ENCODE peak calls at places on chromosomes 13 and 19, in eight cellular contexts. One of them, this sample, is unnamed. For H3K4me1, the result is how much of the 10 kb centered on the place peaks cover.

GRCh38 chr19:40279120-40279551 is 6.0 kb downstream of the AKT2 start:
- DNase-seq in tibial artery: peak
- DNase-seq in BE2C: no peak
- DNase-seq in upper lobe of left lung: no peak
- DNase-seq in IMR-90: peak
- DNase-seq in left lung: no peak
- DNase-seq in psoas muscle: peak
- DNase-seq in Panc1: no peak
- DNase-seq in this sample: peak

GRCh38 chr19:48571378-48572162 is 19.6 kb downstream of the SULT2B1 start:
- DNase-seq in IMR-90: no peak
- DNase-seq in left lung: no peak
- DNase-seq in tibial artery: no peak
- DNase-seq in BE2C: no peak
- DNase-seq in psoas muscle: no peak
- DNase-seq in upper lobe of left lung: no peak
- DNase-seq in Panc1: no peak
- DNase-seq in this sample: no peak

GRCh38 chr13:32125221-32125621 is 93.6 kb downstream of the FRY start:
- DNase-seq in tibial artery: no peak
- DNase-seq in IMR-90: peak
- DNase-seq in BE2C: no peak
- DNase-seq in left lung: no peak
- DNase-seq in upper lobe of left lung: no peak
- DNase-seq in psoas muscle: no peak
- DNase-seq in Panc1: no peak
- DNase-seq in this sample: no peak

GRCh38 chr13:102870677-102871415 is 25.0 kb downstream of the ERCC5 start:
- DNase-seq in left lung: peak
- DNase-seq in BE2C: peak
- DNase-seq in IMR-90: peak
- DNase-seq in tibial artery: no peak
- DNase-seq in psoas muscle: peak
- DNase-seq in upper lobe of left lung: peak
- DNase-seq in Panc1: no peak
- DNase-seq in this sample: peak

GRCh38 chr19:48772503-48772953 is 17.2 kb downstream of the FGF21 start:
- DNase-seq in BE2C: no peak
- DNase-seq in IMR-90: no peak
- DNase-seq in upper lobe of left lung: no peak
- DNase-seq in Panc1: no peak
- DNase-seq in psoas muscle: peak
- DNase-seq in left lung: peak
- DNase-seq in tibial artery: no peak
- DNase-seq in this sample: no peak

GRCh38 chr13:38685974-38686571 is 804 bp upstream of the FREM2 start:
- DNase-seq in BE2C: no peak
- DNase-seq in tibial artery: no peak
- DNase-seq in left lung: peak
- DNase-seq in IMR-90: no peak
- DNase-seq in psoas muscle: no peak
- DNase-seq in Panc1: no peak
- DNase-seq in upper lobe of left lung: peak
- DNase-seq in this sample: peak

GRCh38 chr13:28492527-28493367 is 2.2 kb downstream of the FLT1 start:
- DNase-seq in BE2C: no peak
- DNase-seq in Panc1: no peak
- DNase-seq in upper lobe of left lung: no peak
- DNase-seq in psoas muscle: no peak
- DNase-seq in left lung: no peak
- DNase-seq in IMR-90: no peak
- DNase-seq in tibial artery: no peak
- DNase-seq in this sample: no peak

GRCh38 chr19:43425567-43426392 is 11.1 kb downstream of the TEX101 start:
- DNase-seq in left lung: no peak
- DNase-seq in Panc1: no peak
- DNase-seq in upper lobe of left lung: no peak
- DNase-seq in tibial artery: no peak
- DNase-seq in BE2C: no peak
- DNase-seq in IMR-90: peak
- DNase-seq in psoas muscle: no peak
- DNase-seq in this sample: peak

GRCh38 chr13:51015973-51016372 is 95.1 kb downstream of the C13orf42 start:
- DNase-seq in psoas muscle: no peak
- DNase-seq in Panc1: no peak
- DNase-seq in BE2C: no peak
- DNase-seq in IMR-90: no peak
- DNase-seq in tibial artery: no peak
- DNase-seq in upper lobe of left lung: no peak
- DNase-seq in left lung: no peak
- DNase-seq in this sample: no peak

GRCh38 chr19:6639439-6639838 is 30.5 kb downstream of the TNFSF14 start:
- DNase-seq in IMR-90: no peak
- DNase-seq in psoas muscle: no peak
- DNase-seq in BE2C: no peak
- DNase-seq in Panc1: peak
- DNase-seq in upper lobe of left lung: no peak
- DNase-seq in left lung: no peak
- DNase-seq in tibial artery: no peak
- DNase-seq in this sample: no peak

GRCh38 chr19:1807695-1808394 is 4.2 kb downstream of the ATP8B3 start:
- DNase-seq in upper lobe of left lung: peak
- DNase-seq in psoas muscle: no peak
- DNase-seq in left lung: peak
- DNase-seq in BE2C: peak
- DNase-seq in Panc1: no peak
- DNase-seq in IMR-90: no peak
- DNase-seq in tibial artery: no peak
- DNase-seq in this sample: peak

GRCh38 chr19:10864538-10864899 is 6.8 kb upstream of the CARM1 start:
- DNase-seq in psoas muscle: peak
- DNase-seq in upper lobe of left lung: no peak
- DNase-seq in Panc1: peak
- DNase-seq in left lung: peak
- DNase-seq in tibial artery: peak
- DNase-seq in IMR-90: peak
- DNase-seq in BE2C: peak
- DNase-seq in this sample: peak

GRCh38 chr13:34864650-34865049 is 77.4 kb upstream of the NBEA start:
- DNase-seq in psoas muscle: no peak
- DNase-seq in BE2C: no peak
- DNase-seq in Panc1: no peak
- DNase-seq in left lung: no peak
- DNase-seq in IMR-90: no peak
- DNase-seq in upper lobe of left lung: no peak
- DNase-seq in tibial artery: no peak
- DNase-seq in this sample: no peak

DNA sequence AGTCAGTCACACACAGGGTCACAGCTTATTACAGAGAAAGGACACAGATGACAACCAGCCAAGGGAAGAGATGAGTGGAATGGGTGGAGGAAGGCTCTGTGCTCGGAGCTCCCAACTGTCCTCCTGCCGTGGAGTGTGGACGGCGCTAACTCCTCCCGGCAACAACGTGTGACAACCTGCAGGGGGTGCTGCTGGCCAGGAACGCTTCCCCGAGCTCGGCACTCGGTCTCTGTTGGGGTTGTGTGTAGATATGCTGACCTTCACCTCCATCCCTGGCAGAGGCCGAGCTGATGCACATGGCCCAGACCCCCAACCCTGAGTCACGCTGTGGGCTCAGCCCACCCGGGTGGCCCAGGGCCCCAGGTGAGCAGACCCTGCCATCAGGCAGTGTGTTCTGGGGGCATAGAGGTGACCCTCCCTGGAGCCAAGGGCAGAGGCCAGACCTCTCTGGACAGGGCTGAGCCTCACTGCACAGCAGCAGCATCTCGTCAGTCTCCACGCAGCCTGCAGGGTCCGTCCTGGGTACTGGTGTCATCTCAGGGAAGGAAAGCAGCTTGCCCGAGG is 14.1 kb downstream of the ZNF444 start:
- DNase-seq in upper lobe of left lung: peak
- DNase-seq in psoas muscle: no peak
- DNase-seq in tibial artery: no peak
- DNase-seq in left lung: no peak
- DNase-seq in BE2C: peak
- DNase-seq in IMR-90: no peak
- DNase-seq in Panc1: no peak
- DNase-seq in this sample: no peak
- TF ChIP-seq CTCF in upper lobe of left lung: peak
- TF ChIP-seq CTCF in psoas muscle: peak
- TF ChIP-seq CTCF in tibial artery: no peak
- TF ChIP-seq CTCF in left lung: peak
- TF ChIP-seq CTCF in BE2C: peak
- TF ChIP-seq CTCF in IMR-90: peak
- TF ChIP-seq CTCF in Panc1: no peak
- TF ChIP-seq CTCF in this sample: no peak

GRCh38 chr19:49807888-49808675 is 5.0 kb downstream of the FUZ start:
- DNase-seq in psoas muscle: no peak
- DNase-seq in tibial artery: no peak
- DNase-seq in left lung: no peak
- DNase-seq in IMR-90: no peak
- DNase-seq in upper lobe of left lung: no peak
- DNase-seq in BE2C: no peak
- DNase-seq in Panc1: no peak
- DNase-seq in this sample: peak

GRCh38 chr19:49811328-49811727 is 1.8 kb downstream of the FUZ start:
- DNase-seq in IMR-90: no peak
- DNase-seq in upper lobe of left lung: no peak
- DNase-seq in Panc1: no peak
- DNase-seq in left lung: no peak
- DNase-seq in BE2C: no peak
- DNase-seq in psoas muscle: no peak
- DNase-seq in tibial artery: no peak
- DNase-seq in this sample: no peak

GRCh38 chr19:49809155-49809986 is 3.7 kb downstream of the FUZ start:
- DNase-seq in tibial artery: peak
- DNase-seq in psoas muscle: peak
- DNase-seq in upper lobe of left lung: peak
- DNase-seq in left lung: peak
- DNase-seq in Panc1: no peak
- DNase-seq in BE2C: peak
- DNase-seq in IMR-90: no peak
- DNase-seq in this sample: peak

GRCh38 chr19:49808762-49809154 is 4.3 kb downstream of the FUZ start:
- DNase-seq in left lung: peak
- DNase-seq in tibial artery: peak
- DNase-seq in Panc1: no peak
- DNase-seq in BE2C: peak
- DNase-seq in upper lobe of left lung: peak
- DNase-seq in psoas muscle: peak
- DNase-seq in IMR-90: peak
- DNase-seq in this sample: peak

GRCh38 chr19:49809987-49810389 is 3.1 kb downstream of the FUZ start:
- DNase-seq in upper lobe of left lung: no peak
- DNase-seq in IMR-90: no peak
- DNase-seq in tibial artery: no peak
- DNase-seq in left lung: no peak
- DNase-seq in BE2C: no peak
- DNase-seq in psoas muscle: no peak
- DNase-seq in Panc1: no peak
- DNase-seq in this sample: no peak
- H3K4me3 ChIP-seq in upper lobe of left lung: peak
- H3K4me3 ChIP-seq in IMR-90: no peak
- H3K4me3 ChIP-seq in tibial artery: peak
- H3K4me3 ChIP-seq in left lung: no peak
- H3K4me3 ChIP-seq in BE2C: no peak
- H3K4me3 ChIP-seq in psoas muscle: peak
- H3K4me3 ChIP-seq in Panc1: no peak
- H3K4me3 ChIP-seq in this sample: no peak

DNA sequence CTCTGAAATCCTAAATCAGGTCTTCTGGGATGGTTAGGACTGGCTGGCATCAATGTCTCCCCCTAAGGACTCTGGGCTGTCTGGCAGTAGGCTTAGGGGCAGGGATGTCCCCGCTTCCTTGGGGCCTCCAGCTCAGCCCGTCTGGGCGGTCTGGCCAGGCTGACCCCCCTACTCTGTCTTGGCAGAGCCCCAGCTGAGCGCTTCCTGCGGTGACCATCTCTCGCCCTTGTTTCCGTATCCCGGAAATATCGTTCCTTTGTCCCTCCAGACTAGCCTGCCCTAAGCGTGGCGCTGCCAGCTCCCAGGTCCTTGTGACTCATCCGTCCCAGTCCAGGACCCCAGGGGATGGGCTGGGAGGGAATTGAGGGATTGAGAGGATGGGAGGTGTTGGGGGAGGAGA is 11.3 kb downstream of the GTPBP3 start:
- DNase-seq in BE2C: peak
- DNase-seq in tibial artery: peak
- DNase-seq in psoas muscle: peak
- DNase-seq in IMR-90: peak
- DNase-seq in left lung: no peak
- DNase-seq in upper lobe of left lung: no peak
- DNase-seq in Panc1: no peak
- DNase-seq in this sample: peak
- H3K4me1 ChIP-seq in BE2C: under half
- H3K4me1 ChIP-seq in tibial artery: under half
- H3K4me1 ChIP-seq in psoas muscle: under half
- H3K4me1 ChIP-seq in IMR-90: under half
- H3K4me1 ChIP-seq in left lung: under half
- H3K4me1 ChIP-seq in upper lobe of left lung: under half
- H3K4me1 ChIP-seq in Panc1: under half
- H3K4me1 ChIP-seq in this sample: under half

GRCh38 chr13:99421271-99421670 is 80.0 kb upstream of the TM9SF2 start:
- DNase-seq in Panc1: no peak
- DNase-seq in tibial artery: no peak
- DNase-seq in BE2C: no peak
- DNase-seq in left lung: peak
- DNase-seq in IMR-90: no peak
- DNase-seq in psoas muscle: no peak
- DNase-seq in upper lobe of left lung: no peak
- DNase-seq in this sample: no peak

GRCh38 chr13:99422556-99423220 is 78.6 kb upstream of the TM9SF2 start:
- DNase-seq in Panc1: no peak
- DNase-seq in left lung: no peak
- DNase-seq in upper lobe of left lung: no peak
- DNase-seq in IMR-90: no peak
- DNase-seq in tibial artery: no peak
- DNase-seq in BE2C: no peak
- DNase-seq in psoas muscle: no peak
- DNase-seq in this sample: no peak

GRCh38 chr13:99419591-99420243 is 81.6 kb upstream of the TM9SF2 start:
- DNase-seq in left lung: no peak
- DNase-seq in IMR-90: no peak
- DNase-seq in Panc1: no peak
- DNase-seq in psoas muscle: no peak
- DNase-seq in BE2C: no peak
- DNase-seq in tibial artery: no peak
- DNase-seq in upper lobe of left lung: no peak
- DNase-seq in this sample: no peak

GRCh38 chr13:99418663-99419140 is 82.6 kb upstream of the TM9SF2 start:
- DNase-seq in left lung: no peak
- DNase-seq in psoas muscle: no peak
- DNase-seq in upper lobe of left lung: no peak
- DNase-seq in Panc1: no peak
- DNase-seq in IMR-90: no peak
- DNase-seq in tibial artery: no peak
- DNase-seq in BE2C: no peak
- DNase-seq in this sample: no peak

GRCh38 chr13:99421758-99422555 is 79.3 kb upstream of the TM9SF2 start:
- DNase-seq in left lung: peak
- DNase-seq in psoas muscle: no peak
- DNase-seq in Panc1: no peak
- DNase-seq in BE2C: no peak
- DNase-seq in upper lobe of left lung: no peak
- DNase-seq in tibial artery: no peak
- DNase-seq in IMR-90: no peak
- DNase-seq in this sample: no peak
- TF ChIP-seq CTCF in left lung: no peak
- TF ChIP-seq CTCF in psoas muscle: no peak
- TF ChIP-seq CTCF in Panc1: no peak
- TF ChIP-seq CTCF in BE2C: no peak
- TF ChIP-seq CTCF in upper lobe of left lung: no peak
- TF ChIP-seq CTCF in tibial artery: no peak
- TF ChIP-seq CTCF in IMR-90: no peak
- TF ChIP-seq CTCF in this sample: no peak

GRCh38 chr19:7941895-7942596 is 1.4 kb downstream of the TIMM44 start:
- DNase-seq in upper lobe of left lung: no peak
- DNase-seq in psoas muscle: no peak
- DNase-seq in IMR-90: no peak
- DNase-seq in left lung: peak
- DNase-seq in BE2C: no peak
- DNase-seq in Panc1: no peak
- DNase-seq in tibial artery: no peak
- DNase-seq in this sample: no peak
- H3K4me3 ChIP-seq in upper lobe of left lung: peak
- H3K4me3 ChIP-seq in psoas muscle: peak
- H3K4me3 ChIP-seq in IMR-90: no peak
- H3K4me3 ChIP-seq in left lung: no peak
- H3K4me3 ChIP-seq in BE2C: peak
- H3K4me3 ChIP-seq in Panc1: peak
- H3K4me3 ChIP-seq in tibial artery: peak
- H3K4me3 ChIP-seq in this sample: no peak

This sample was measured in mucosa of descending colon.